ENCODE peak calls at places on chromosomes 13 and 19, in five cellular contexts. One of them, this sample, is unnamed.

GRCh38 chr19:28905996-28906395 is 307.0 kb downstream of the UQCRFS1 start:
- DNase-seq in HCT116: no peak
- DNase-seq in HepG2: no peak
- DNase-seq in H1: no peak
- DNase-seq in GM12878: no peak
- DNase-seq in this sample: no peak

GRCh38 chr19:19444694-19445155 is 39.2 kb downstream of the GATAD2A start:
- DNase-seq in HCT116: no peak
- DNase-seq in HepG2: no peak
- DNase-seq in H1: no peak
- DNase-seq in GM12878: no peak
- DNase-seq in this sample: no peak

GRCh38 chr13:64457976-64458375 is 2772.2 kb downstream of the PCDH9 start:
- DNase-seq in HCT116: no peak
- DNase-seq in HepG2: no peak
- DNase-seq in H1: no peak
- DNase-seq in GM12878: no peak
- DNase-seq in this sample: no peak

GRCh38 chr13:45331123-45331619 is 9.8 kb downstream of the TPT1 start:
- DNase-seq in HCT116: no peak
- DNase-seq in HepG2: no peak
- DNase-seq in H1: no peak
- DNase-seq in GM12878: no peak
- DNase-seq in this sample: no peak

GRCh38 chr19:52786078-52786463 is 520 bp downstream of the ZNF600 start:
- DNase-seq in HCT116: no peak
- DNase-seq in HepG2: no peak
- DNase-seq in H1: no peak
- DNase-seq in GM12878: no peak
- DNase-seq in this sample: no peak

GRCh38 chr13:91056746-91057145 is 290.7 kb upstream of the MIR17HG start:
- DNase-seq in HCT116: no peak
- DNase-seq in HepG2: no peak
- DNase-seq in H1: no peak
- DNase-seq in GM12878: peak
- DNase-seq in this sample: no peak

GRCh38 chr19:33634361-33635091 is 12.8 kb downstream of the CHST8 start:
- DNase-seq in HCT116: no peak
- DNase-seq in HepG2: no peak
- DNase-seq in H1: no peak
- DNase-seq in GM12878: no peak
- DNase-seq in this sample: no peak

GRCh38 chr13:99087130-99087953 is 109.5 kb upstream of the DOCK9 start:
- DNase-seq in HCT116: peak
- DNase-seq in HepG2: peak
- DNase-seq in H1: peak
- DNase-seq in GM12878: peak
- DNase-seq in this sample: peak

GRCh38 chr19:3982701-3983541 is 2.3 kb downstream of the EEF2 start:
- DNase-seq in HCT116: no peak
- DNase-seq in HepG2: peak
- DNase-seq in H1: no peak
- DNase-seq in GM12878: no peak
- DNase-seq in this sample: no peak

GRCh38 chr13:33545492-33545891 is 259.9 kb upstream of the STARD13 start:
- DNase-seq in HCT116: no peak
- DNase-seq in HepG2: no peak
- DNase-seq in H1: no peak
- DNase-seq in GM12878: no peak
- DNase-seq in this sample: peak

GRCh38 chr13:36981156-36981743 is 17.9 kb downstream of the ALG5 start:
- DNase-seq in HCT116: no peak
- DNase-seq in HepG2: peak
- DNase-seq in H1: no peak
- DNase-seq in GM12878: no peak
- DNase-seq in this sample: no peak

GRCh38 chr13:99859178-99860177 is 112.1 kb downstream of the ZIC5 start:
- DNase-seq in HCT116: no peak
- DNase-seq in HepG2: no peak
- DNase-seq in H1: no peak
- DNase-seq in GM12878: peak
- DNase-seq in this sample: no peak

GRCh38 chr13:104567114-104567513 is 1500.9 kb upstream of the SLC10A2 start:
- DNase-seq in HCT116: no peak
- DNase-seq in HepG2: no peak
- DNase-seq in H1: no peak
- DNase-seq in GM12878: no peak
- DNase-seq in this sample: no peak

GRCh38 chr13:23701646-23702045 is 131.4 kb downstream of the TNFRSF19 start:
- DNase-seq in HCT116: no peak
- DNase-seq in HepG2: no peak
- DNase-seq in H1: no peak
- DNase-seq in GM12878: no peak
- DNase-seq in this sample: no peak

GRCh38 chr19:18513868-18514267 is 8.0 kb downstream of the ELL start:
- DNase-seq in HCT116: no peak
- DNase-seq in HepG2: no peak
- DNase-seq in H1: no peak
- DNase-seq in GM12878: no peak
- DNase-seq in this sample: no peak

GRCh38 chr13:40780822-40781401 is 8.5 kb upstream of the SLC25A15 start:
- DNase-seq in HCT116: peak
- DNase-seq in HepG2: peak
- DNase-seq in H1: no peak
- DNase-seq in GM12878: no peak
- DNase-seq in this sample: peak

GRCh38 chr13:97116754-97117153 is 105.4 kb upstream of the MBNL2 start:
- DNase-seq in HCT116: no peak
- DNase-seq in HepG2: no peak
- DNase-seq in H1: no peak
- DNase-seq in GM12878: no peak
- DNase-seq in this sample: no peak

GRCh38 chr19:53977991-53978731 is 13.3 kb upstream of the CACNG6 start:
- DNase-seq in HCT116: peak
- DNase-seq in HepG2: no peak
- DNase-seq in H1: peak
- DNase-seq in GM12878: no peak
- DNase-seq in this sample: peak

GRCh38 chr19:56132316-56132822 is 8.7 kb upstream of the ZNF444 start:
- DNase-seq in HCT116: no peak
- DNase-seq in HepG2: peak
- DNase-seq in H1: no peak
- DNase-seq in GM12878: no peak
- DNase-seq in this sample: no peak

GRCh38 chr13:113592571-113592970 is 8.0 kb downstream of the TFDP1 start:
- DNase-seq in HCT116: no peak
- DNase-seq in HepG2: no peak
- DNase-seq in H1: no peak
- DNase-seq in GM12878: no peak
- DNase-seq in this sample: no peak

GRCh38 chr19:23002690-23003422 is at the start of gene ZNF728:
- DNase-seq in HCT116: no peak
- DNase-seq in HepG2: no peak
- DNase-seq in H1: no peak
- DNase-seq in GM12878: no peak
- DNase-seq in this sample: no peak

GRCh38 chr19:13132471-13133166 is 14.6 kb downstream of the NACC1 start:
- DNase-seq in HCT116: no peak
- DNase-seq in HepG2: no peak
- DNase-seq in H1: no peak
- DNase-seq in GM12878: no peak
- DNase-seq in this sample: no peak

GRCh38 chr13:73254827-73255226 is 196.0 kb downstream of the KLF5 start:
- DNase-seq in HCT116: no peak
- DNase-seq in HepG2: no peak
- DNase-seq in H1: no peak
- DNase-seq in GM12878: no peak
- DNase-seq in this sample: no peak
- TF ChIP-seq JUND in HCT116: no peak
- TF ChIP-seq JUND in HepG2: no peak
- TF ChIP-seq JUND in H1: no peak
- TF ChIP-seq JUND in GM12878: no peak
- TF ChIP-seq JUND in this sample: no peak

DNA sequence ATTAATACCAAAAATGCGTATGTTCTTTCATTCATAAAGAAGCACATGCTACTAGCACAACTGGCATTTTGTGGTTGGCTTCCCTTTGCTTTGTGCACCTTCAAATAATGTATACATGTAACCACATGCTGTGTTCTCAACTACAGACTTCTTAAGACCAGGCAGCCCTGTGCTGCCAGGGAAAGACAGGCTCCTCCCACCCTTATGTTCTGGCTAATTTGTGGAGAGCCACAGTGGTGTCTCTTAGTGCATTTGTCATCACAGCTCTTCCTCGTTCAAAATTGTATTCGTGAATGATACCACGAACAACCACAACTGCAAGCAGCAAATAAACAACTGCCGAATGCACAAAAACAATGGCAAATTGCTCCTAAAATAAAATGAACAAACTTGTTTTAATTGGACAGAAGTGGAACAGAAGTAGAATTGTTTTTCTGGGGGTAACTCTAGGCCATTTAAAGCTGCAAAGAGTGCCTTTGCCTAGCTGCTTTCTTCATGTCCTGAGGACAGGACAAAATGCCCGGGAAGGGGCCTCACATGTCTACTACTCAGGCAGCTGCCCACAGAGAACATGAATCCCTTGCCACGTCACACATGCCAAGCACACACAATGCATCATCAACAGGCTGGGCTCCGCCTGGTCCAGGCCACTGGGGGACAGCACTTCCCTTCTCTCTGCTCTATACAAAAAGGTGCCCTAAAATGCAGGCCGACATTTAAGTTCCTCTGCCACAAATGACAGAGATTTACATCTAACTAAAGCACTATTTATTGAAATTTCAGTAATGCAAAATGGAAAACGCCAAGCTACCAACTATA is 21.7 kb downstream of the IRS2 start:
- DNase-seq in HCT116: no peak
- DNase-seq in HepG2: no peak
- DNase-seq in H1: no peak
- DNase-seq in GM12878: no peak
- DNase-seq in this sample: no peak
- TF ChIP-seq JUND in HCT116: no peak
- TF ChIP-seq JUND in HepG2: no peak
- TF ChIP-seq JUND in H1: no peak
- TF ChIP-seq JUND in GM12878: no peak
- TF ChIP-seq JUND in this sample: no peak

GRCh38 chr13:59424661-59425060 is 739.1 kb downstream of the DIAPH3 start:
- DNase-seq in HCT116: no peak
- DNase-seq in HepG2: no peak
- DNase-seq in H1: no peak
- DNase-seq in GM12878: no peak
- DNase-seq in this sample: no peak

GRCh38 chr13:59423708-59424355 is 739.9 kb downstream of the DIAPH3 start:
- DNase-seq in HCT116: no peak
- DNase-seq in HepG2: no peak
- DNase-seq in H1: no peak
- DNase-seq in GM12878: no peak
- DNase-seq in this sample: no peak

GRCh38 chr13:59422646-59423045 is 741.1 kb downstream of the DIAPH3 start:
- DNase-seq in HCT116: no peak
- DNase-seq in HepG2: no peak
- DNase-seq in H1: no peak
- DNase-seq in GM12878: no peak
- DNase-seq in this sample: no peak

GRCh38 chr13:59425211-59425721 is 738.5 kb downstream of the DIAPH3 start:
- DNase-seq in HCT116: no peak
- DNase-seq in HepG2: no peak
- DNase-seq in H1: no peak
- DNase-seq in GM12878: no peak
- DNase-seq in this sample: no peak
- TF ChIP-seq JUND in HCT116: no peak
- TF ChIP-seq JUND in HepG2: no peak
- TF ChIP-seq JUND in H1: no peak
- TF ChIP-seq JUND in GM12878: no peak
- TF ChIP-seq JUND in this sample: no peak

GRCh38 chr19:55105237-55105636 is 12.2 kb downstream of the PPP1R12C start:
- DNase-seq in HCT116: no peak
- DNase-seq in HepG2: no peak
- DNase-seq in H1: no peak
- DNase-seq in GM12878: no peak
- DNase-seq in this sample: no peak

GRCh38 chr19:55106591-55106990 is 10.8 kb downstream of the PPP1R12C start:
- DNase-seq in HCT116: no peak
- DNase-seq in HepG2: no peak
- DNase-seq in H1: no peak
- DNase-seq in GM12878: no peak
- DNase-seq in this sample: no peak

GRCh38 chr19:55099557-55100506 is 17.6 kb downstream of the PPP1R12C start:
- DNase-seq in HCT116: no peak
- DNase-seq in HepG2: no peak
- DNase-seq in H1: no peak
- DNase-seq in GM12878: no peak
- DNase-seq in this sample: no peak

GRCh38 chr19:55101261-55101660 is 16.2 kb downstream of the PPP1R12C start:
- DNase-seq in HCT116: no peak
- DNase-seq in HepG2: no peak
- DNase-seq in H1: no peak
- DNase-seq in GM12878: no peak
- DNase-seq in this sample: no peak

DNA sequence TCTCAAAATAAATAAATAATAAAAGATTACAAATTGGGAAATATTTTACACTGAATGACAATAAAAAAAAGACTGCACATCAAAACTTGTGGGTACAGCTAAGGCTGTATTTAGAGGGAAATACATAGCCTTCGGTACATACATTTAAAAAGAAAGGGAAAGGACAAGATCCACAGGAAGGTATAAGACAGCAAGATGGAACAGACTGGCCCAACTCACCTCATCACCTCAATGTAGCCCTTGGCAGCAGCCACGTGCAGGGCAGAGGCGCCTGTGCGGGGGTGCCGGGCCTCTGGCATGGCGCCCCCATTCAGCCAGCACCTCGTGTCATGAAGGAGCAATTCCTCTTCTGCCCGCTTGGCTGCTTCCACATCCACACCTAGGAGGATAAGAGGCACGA is 14.2 kb downstream of the PPP1R12C start:
- DNase-seq in HCT116: no peak
- DNase-seq in HepG2: no peak
- DNase-seq in H1: no peak
- DNase-seq in GM12878: no peak
- DNase-seq in this sample: no peak
- TF ChIP-seq JUND in HCT116: no peak
- TF ChIP-seq JUND in HepG2: no peak
- TF ChIP-seq JUND in H1: no peak
- TF ChIP-seq JUND in GM12878: no peak
- TF ChIP-seq JUND in this sample: no peak

DNA sequence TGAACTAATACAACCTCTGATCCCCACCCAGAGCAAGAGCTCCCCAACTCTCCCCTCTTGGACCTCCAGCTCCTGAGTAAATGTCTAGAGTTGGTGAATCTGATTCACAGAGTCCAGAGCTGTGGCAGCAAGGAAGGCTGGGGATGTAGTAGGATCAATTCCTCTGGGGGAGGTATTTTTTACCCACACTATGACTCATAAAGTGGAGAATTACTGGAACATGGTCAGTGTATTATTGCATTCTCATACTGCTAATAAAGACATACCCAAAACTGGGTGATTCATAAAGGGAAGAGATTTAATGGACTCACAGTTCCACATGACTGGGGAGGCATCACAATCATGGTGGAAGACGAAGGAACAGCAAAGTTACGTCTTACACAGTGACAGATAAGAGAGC is 496.7 kb downstream of the EFNB2 start:
- DNase-seq in HCT116: peak
- DNase-seq in HepG2: no peak
- DNase-seq in H1: no peak
- DNase-seq in GM12878: no peak
- DNase-seq in this sample: no peak
- TF ChIP-seq JUND in HCT116: peak
- TF ChIP-seq JUND in HepG2: no peak
- TF ChIP-seq JUND in H1: no peak
- TF ChIP-seq JUND in GM12878: no peak
- TF ChIP-seq JUND in this sample: no peak